ENCODE peak calls at places on chromosomes 5 and 9, in six cellular contexts. K is neural crest cell, P is hypothalamus, S is Panc1, H is left colon, M is NCI-H2227 treated with DMSO at 0.1 percent for 48 hours. R is an unnamed sample.

GRCh38 chr5:21236896-21237830 is 1249.2 kb upstream of the CDH18 start:
- DNase-seq in S (no peak), K (no peak), H (no peak), M (no peak), P (no peak), R (peak; percentile 8)

GRCh38 chr5:134140530-134141201 is 26.2 kb downstream of the TCF7 start:
- DNase-seq in S (no peak), M (no peak), P (peak; percentile 45), H (peak; percentile 78), K (peak; percentile 57), R (peak; percentile 88)

GRCh38 chr9:113480612-113481011 is 17.1 kb downstream of the RGS3 start:
- DNase-seq in M (no peak), K (no peak), H (no peak), S (no peak), P (no peak), R (no peak)

GRCh38 chr5:150517272-150518152 is 9.6 kb downstream of the NDST1 start:
- DNase-seq in P (no peak), K (no peak), M (peak; percentile 2), S (no peak), H (peak; percentile 94), R (peak; percentile 96)

GRCh38 chr5:173474881-173475287 is 141.6 kb downstream of the BOD1 start:
- DNase-seq in P (no peak), H (no peak), M (no peak), K (no peak), S (no peak), R (peak; percentile 76)

GRCh38 chr5:179322071-179323025 is 22.9 kb downstream of the ADAMTS2 start:
- DNase-seq in H (no peak), P (no peak), S (no peak), K (no peak), M (no peak), R (no peak)

GRCh38 chr5:85077581-85077980 is 692.9 kb upstream of the EDIL3 start:
- DNase-seq in M (no peak), S (no peak), P (no peak), H (no peak), K (no peak), R (peak; percentile 0)

GRCh38 chr5:66021585-66021984 is 95.2 kb downstream of the ERBIN start:
- DNase-seq in M (no peak), P (no peak), K (no peak), H (no peak), S (no peak), R (no peak)

GRCh38 chr5:25459082-25459481 is 814.3 kb upstream of the CDH10 start:
- DNase-seq in K (no peak), M (no peak), S (no peak), P (no peak), H (no peak), R (no peak)

GRCh38 chr9:128762664-128763449 is 8.9 kb downstream of the ZER1 start:
- DNase-seq in K (no peak), S (no peak), P (no peak), H (no peak), M (no peak), R (no peak)

GRCh38 chr5:171483453-171484177 is 64.2 kb downstream of the FGF18 start:
- DNase-seq in S (no peak), H (peak; percentile 19), K (no peak), M (no peak), P (peak; percentile 5), R (peak; percentile 38)

GRCh38 chr9:129656795-129657390 is 8.6 kb upstream of the PRRX2 start:
- DNase-seq in M (no peak), S (peak; percentile 53), H (no peak), K (no peak), P (no peak), R (no peak)

GRCh38 chr9:110244616-110245015 is 11.7 kb downstream of the TXN start:
- DNase-seq in K (no peak), H (no peak), P (no peak), S (no peak), M (no peak), R (no peak)

GRCh38 chr9:134462304-134462703 is 136.0 kb downstream of the RXRA start:
- DNase-seq in S (no peak), K (no peak), H (no peak), M (no peak), P (no peak), R (no peak)

GRCh38 chr5:55575815-55576583 is 41.2 kb upstream of the PLPP1 start:
- DNase-seq in M (no peak), K (no peak), H (no peak), P (no peak), S (no peak), R (peak; percentile 87)

GRCh38 chr5:127922603-127923002 is 161.0 kb upstream of the SLC12A2 start:
- DNase-seq in K (no peak), P (no peak), M (no peak), H (no peak), S (no peak), R (no peak)

GRCh38 chr5:167671176-167671575 is 620.3 kb upstream of the WWC1 start:
- DNase-seq in K (no peak), H (no peak), S (no peak), M (no peak), P (no peak), R (no peak)

GRCh38 chr5:75603421-75603820 is 7.8 kb upstream of the ANKDD1B start:
- DNase-seq in P (no peak), S (no peak), M (no peak), K (no peak), H (no peak), R (peak; percentile 41)